ENCODE peak calls at places on chromosomes 2 and 18, in six cellular contexts. J is spleen, C is kidney epithelial cell, V is Calu3, L is left ventricle myocardium inferior, Z is endothelial cell. D is an unnamed sample.

GRCh38 chr2:51201295-51201694 is 169.4 kb upstream of the NRXN1 start:
- DNase-seq in J (no peak), Z (no peak), C (no peak), V (no peak), L (no peak), D (no peak)

GRCh38 chr2:42172566-42172965 is 3.4 kb downstream of the EML4 start:
- DNase-seq in V (no peak), Z (no peak), L (no peak), J (no peak), C (no peak), D (no peak)

GRCh38 chr2:200781626-200782025 is 30.1 kb upstream of the BZW1 start:
- DNase-seq in Z (no peak), C (no peak), V (no peak), J (no peak), L (no peak), D (no peak)

GRCh38 chr2:236499691-236500573 is 69.7 kb upstream of the ACKR3 start:
- DNase-seq in Z (no peak), C (no peak), J (no peak), V (no peak), L (no peak), D (peak; percentile 78)

GRCh38 chr2:129877795-129878775 is 101.4 kb upstream of the RAB6C start:
- DNase-seq in C (peak; percentile 34), J (peak; percentile 86), L (peak; percentile 26), Z (no peak), V (no peak), D (no peak)

GRCh38 chr2:241037498-241037897 is 39.1 kb downstream of the SNED1 start:
- DNase-seq in L (no peak), C (no peak), V (no peak), Z (no peak), J (no peak), D (no peak)

GRCh38 chr18:8478166-8478967 is 130.9 kb upstream of the RAB12 start:
- DNase-seq in Z (peak; percentile 88), J (peak; percentile 88), C (no peak), V (peak; percentile 87), L (peak; percentile 44), D (no peak)

GRCh38 chr2:39913648-39914456 is 134.8 kb upstream of the THUMPD2 start:
- DNase-seq in L (no peak), J (no peak), V (peak; percentile 28), C (peak; percentile 28), Z (peak; percentile 10), D (no peak)

GRCh38 chr18:62044490-62045000 is 142.3 kb downstream of the PIGN start:
- DNase-seq in V (no peak), C (no peak), Z (no peak), J (no peak), L (no peak), D (no peak)

GRCh38 chr2:113164234-113164929 is 9.4 kb upstream of the PSD4 start:
- DNase-seq in Z (no peak), V (no peak), L (no peak), J (peak; percentile 58), C (no peak), D (no peak)

DNA sequence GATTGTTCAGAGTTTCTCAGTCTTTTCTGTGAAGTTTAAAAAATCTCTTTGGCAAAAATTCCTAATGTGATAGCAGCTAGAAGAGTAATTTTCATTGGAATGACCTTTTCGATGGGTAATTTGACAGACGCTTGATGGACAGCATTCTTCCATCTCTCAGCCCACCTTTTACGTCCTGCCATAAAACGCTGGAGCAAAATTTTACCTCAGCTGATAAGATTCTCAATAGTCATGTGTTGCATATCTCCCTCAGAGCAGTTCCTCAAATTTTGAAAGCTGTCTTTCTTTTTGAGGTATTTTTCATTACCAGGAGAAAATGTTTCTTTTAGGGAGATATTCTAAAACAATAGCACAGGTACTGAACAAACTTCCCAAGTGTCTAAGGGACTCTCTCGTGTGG is 441.4 kb downstream of the PARD3B start:
- DNase-seq in Z (no peak), V (no peak), J (no peak), C (no peak), L (no peak), D (no peak)
- TF ChIP-seq CTCF in Z (no peak), V (no peak), J (no peak), C (no peak), L (no peak), D (no peak)

DNA sequence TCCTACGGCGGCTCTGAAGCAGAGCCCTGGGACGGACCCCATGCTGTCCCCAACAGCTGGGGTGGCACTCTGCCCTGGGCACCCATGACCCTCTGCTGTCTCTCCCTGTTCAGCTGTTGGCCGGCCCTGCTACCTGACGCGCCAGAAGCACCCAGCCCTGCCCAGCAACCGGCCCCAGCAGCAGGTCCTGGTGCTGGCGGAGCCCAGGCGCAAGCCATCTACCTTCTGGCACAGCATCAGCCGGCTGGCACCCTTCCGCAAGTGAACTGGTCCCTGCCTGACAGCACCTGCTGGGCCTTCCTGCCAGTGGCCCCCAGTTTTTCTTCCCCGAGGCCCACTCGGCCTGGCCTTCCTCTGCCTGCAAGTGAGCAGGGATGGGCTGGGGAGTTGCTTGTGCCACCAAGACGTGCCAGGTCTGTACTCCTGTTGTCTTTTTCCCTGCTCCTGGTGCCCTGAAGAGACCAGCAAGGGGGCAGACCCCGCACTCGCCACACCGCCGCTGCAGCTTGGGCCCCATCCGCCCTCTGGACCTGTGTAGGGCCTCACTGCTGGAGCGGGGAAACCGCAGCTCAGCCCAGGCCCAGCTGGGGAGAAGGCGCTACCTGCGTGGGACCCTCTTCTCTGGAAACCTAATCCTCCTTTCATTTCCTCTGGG is 47.2 kb downstream of the FAM168B start:
- DNase-seq in C (no peak), Z (no peak), V (no peak), J (no peak), L (no peak), D (no peak)
- TF ChIP-seq CTCF in C (no peak), Z (no peak), V (no peak), J (no peak), L (no peak), D (no peak)

DNA sequence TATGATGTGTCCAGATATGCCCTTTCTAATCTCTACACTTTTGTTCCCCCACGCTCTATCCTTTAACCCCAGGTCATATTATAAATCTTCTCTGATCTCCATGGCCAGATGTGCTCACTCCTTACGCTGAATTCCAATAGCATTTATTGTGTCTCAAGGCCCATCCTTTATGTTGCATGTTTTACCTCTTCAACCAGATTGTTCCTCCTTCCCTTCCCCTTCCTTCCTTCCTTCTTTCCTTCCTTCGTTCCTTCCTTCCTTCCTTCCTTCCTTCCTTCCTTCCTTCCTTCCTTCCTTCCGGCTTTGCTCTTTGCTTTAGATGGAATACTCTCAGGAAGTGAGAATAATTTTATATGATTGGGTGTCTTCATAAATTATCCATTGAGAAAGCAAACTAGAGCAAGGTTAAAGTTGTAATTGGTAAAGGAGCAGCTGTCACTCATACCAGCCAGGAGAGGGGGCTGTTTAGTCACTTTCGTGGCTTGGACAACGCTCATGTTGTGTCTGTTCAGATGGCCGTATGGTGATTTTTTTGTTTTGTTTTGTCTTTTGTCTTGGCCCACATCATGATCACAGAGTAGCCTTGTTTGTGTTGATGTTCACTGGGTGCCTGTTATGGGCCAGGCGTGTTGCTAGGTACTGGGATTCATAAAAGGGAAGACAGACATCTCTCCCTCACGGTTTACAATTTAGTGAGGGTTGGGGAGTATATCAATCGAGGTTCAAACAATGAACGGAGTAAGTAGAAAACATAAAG is 68.0 kb downstream of the DAW1 start:
- DNase-seq in Z (no peak), V (peak; percentile 45), L (no peak), J (no peak), C (no peak), D (no peak)
- TF ChIP-seq CTCF in Z (peak; percentile 31), V (peak; percentile 59), L (peak; percentile 59), J (no peak), C (peak; percentile 50), D (peak; percentile 11)

GRCh38 chr2:64311948-64312621 is 141.9 kb upstream of the LGALSL start:
- DNase-seq in J (no peak), L (peak; percentile 72), C (peak; percentile 59), V (peak; percentile 79), Z (peak; percentile 26), D (peak; percentile 55)
- TF ChIP-seq CTCF in J (peak; percentile 47), L (peak; percentile 74), C (peak; percentile 59), V (peak; percentile 35), Z (no peak), D (peak; percentile 31)

DNA sequence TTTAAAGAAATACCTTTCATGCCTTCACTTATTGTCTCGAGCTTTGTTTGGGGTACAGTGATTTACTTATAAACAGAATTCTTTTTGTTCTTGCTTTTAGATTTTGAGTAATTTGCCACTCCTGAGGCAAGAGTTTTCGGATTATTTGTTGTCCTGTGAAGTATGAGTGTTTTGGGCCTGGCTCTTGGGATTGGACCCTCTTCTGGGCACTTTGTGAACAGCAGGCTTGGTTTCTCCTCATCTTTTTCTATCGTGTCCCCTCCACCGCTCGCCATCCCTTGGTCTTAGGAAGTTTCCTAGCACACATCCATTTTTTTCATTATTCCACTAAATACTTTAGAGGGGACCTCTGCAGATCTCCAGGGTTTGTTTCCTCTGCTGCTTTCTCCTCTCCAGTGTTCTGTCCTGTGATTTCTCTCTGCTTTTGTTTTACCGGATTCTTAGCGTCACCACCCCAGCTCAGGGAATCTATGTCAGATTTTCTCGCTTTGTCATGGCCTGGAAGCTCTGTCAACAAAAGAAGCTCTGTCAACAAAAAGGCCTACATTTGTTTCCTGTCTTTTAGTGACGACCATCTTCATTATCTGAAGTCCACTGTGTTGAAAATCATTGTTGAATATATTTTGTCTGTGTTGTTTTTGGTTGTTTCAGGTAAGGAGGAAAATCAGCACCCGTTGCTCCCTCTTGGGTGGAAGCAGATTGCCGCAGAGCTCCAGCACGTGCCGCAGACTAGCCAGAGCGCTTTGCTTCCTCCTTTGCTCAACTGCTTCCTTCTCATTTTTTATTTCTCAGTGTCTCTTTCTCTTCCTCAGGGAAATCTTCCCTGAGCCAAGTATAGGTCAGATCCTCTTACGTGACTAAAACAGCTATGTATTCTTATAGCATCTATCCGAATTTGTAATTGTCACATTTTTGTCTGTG is 27.8 kb downstream of the ANKRD62 start:
- DNase-seq in L (no peak), C (no peak), J (no peak), Z (peak; percentile 54), V (no peak), D (no peak)
- TF ChIP-seq CTCF in L (peak; percentile 38), C (no peak), J (no peak), Z (peak; percentile 61), V (no peak), D (no peak)

GRCh38 chr2:191711621-191712020 is 33.7 kb downstream of the NABP1 start:
- DNase-seq in Z (no peak), C (no peak), L (no peak), V (no peak), J (no peak), D (no peak)

GRCh38 chr2:191719261-191719660 is 41.3 kb downstream of the NABP1 start:
- DNase-seq in V (no peak), L (no peak), J (no peak), C (no peak), Z (no peak), D (no peak)

GRCh38 chr2:191714925-191715324 is 37.0 kb downstream of the NABP1 start:
- DNase-seq in Z (no peak), V (no peak), C (no peak), J (no peak), L (no peak), D (no peak)

GRCh38 chr2:191710411-191710900 is 32.5 kb downstream of the NABP1 start:
- DNase-seq in V (no peak), Z (no peak), J (no peak), C (no peak), L (no peak), D (no peak)

DNA sequence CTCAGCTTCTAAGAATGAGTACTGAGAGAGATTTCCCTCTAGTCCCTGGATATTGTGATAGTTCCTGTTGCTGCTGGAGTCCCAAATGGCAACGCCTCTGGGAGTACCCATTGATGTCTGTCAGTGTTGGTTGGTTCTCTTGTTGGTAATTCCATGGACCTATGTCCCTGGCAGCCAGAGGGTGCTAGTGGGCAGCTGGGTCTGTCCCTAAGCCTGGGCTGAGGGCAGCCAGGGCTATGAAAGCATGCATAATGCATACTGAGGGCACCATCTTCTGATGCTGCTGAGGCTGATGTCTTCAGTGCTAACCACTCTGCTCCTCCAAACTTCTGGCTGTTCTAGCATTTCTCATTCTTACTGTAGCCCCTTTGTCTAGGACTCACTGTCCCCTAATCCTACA is 35.9 kb downstream of the NABP1 start:
- DNase-seq in C (no peak), J (no peak), Z (no peak), L (no peak), V (peak; percentile 48), D (no peak)
- TF ChIP-seq CTCF in C (no peak), J (no peak), Z (no peak), L (no peak), V (peak; percentile 46), D (no peak)

D was measured in CD14-positive monocyte.